ENCODE peak calls at places on chromosomes 2 and 18, in eight cellular contexts. F is GM04504; L is choroid plexus epithelial cell; S is left kidney; G is stimulated activated CD4-positive, alpha-beta T cell treated with anti-CD3 and anti-CD28 coated beads, Interleukin-1b, Interleukin-23, amount 100 ng/mL, for 24 hours; A is GM04503; U is stimulated activated CD8-positive, alpha-beta memory T cell treated with anti-CD3 and anti-CD28 coated beads, Interleukin-7, amount 100 ng/mL, for 4 hours; Z is Calu3. W is an unnamed sample.

GRCh38 chr2:21330786-21331391 is 207.1 kb downstream of the TDRD15 start:
- DNase-seq in F (no peak), L (peak), S (no peak), G (no peak), A (no peak), U (no peak), Z (no peak), W (no peak)

GRCh38 chr18:7584646-7585271 is 17.6 kb downstream of the PTPRM start:
- DNase-seq in F (no peak), L (no peak), S (no peak), G (no peak), A (no peak), U (no peak), Z (no peak), W (no peak)

GRCh38 chr2:216994231-216994997 is 134.6 kb upstream of the TNP1 start:
- DNase-seq in F (no peak), L (no peak), S (no peak), G (no peak), A (no peak), U (no peak), Z (no peak), W (no peak)

GRCh38 chr2:224847961-224848850 is 132.0 kb upstream of the CCDC195 start:
- DNase-seq in F (peak), L (peak), S (peak), G (no peak), A (peak), U (no peak), Z (peak), W (no peak)

GRCh38 chr18:47809420-47809819 is 121.0 kb downstream of the SMAD2 start:
- DNase-seq in F (no peak), L (no peak), S (no peak), G (no peak), A (no peak), U (no peak), Z (no peak), W (no peak)

GRCh38 chr18:63157293-63158011 is 162.1 kb downstream of the BCL2 start:
- DNase-seq in F (no peak), L (no peak), S (no peak), G (no peak), A (no peak), U (no peak), Z (no peak), W (peak)

GRCh38 chr2:141911485-141912066 is 219.2 kb downstream of the LRP1B start:
- DNase-seq in F (no peak), L (peak), S (peak), G (no peak), A (no peak), U (no peak), Z (peak), W (no peak)

GRCh38 chr2:28643911-28644334 is 107.7 kb upstream of the PPP1CB start:
- DNase-seq in F (peak), L (peak), S (no peak), G (no peak), A (peak), U (no peak), Z (no peak), W (no peak)

GRCh38 chr2:97724073-97724410 is 10.7 kb downstream of the ZAP70 start:
- DNase-seq in F (no peak), L (no peak), S (no peak), G (no peak), A (no peak), U (no peak), Z (no peak), W (no peak)

GRCh38 chr2:9897331-9897737 is 54.1 kb downstream of the TAF1B start:
- DNase-seq in F (peak), L (peak), S (no peak), G (peak), A (peak), U (no peak), Z (peak), W (no peak)

GRCh38 chr2:239908308-239908707 is 116.8 kb downstream of the NDUFA10 start:
- DNase-seq in F (no peak), L (no peak), S (no peak), G (no peak), A (no peak), U (no peak), Z (no peak), W (no peak)

GRCh38 chr2:58992062-58992736 is 751.1 kb upstream of the FANCL start:
- DNase-seq in F (no peak), L (peak), S (peak), G (no peak), A (no peak), U (no peak), Z (no peak), W (no peak)

GRCh38 chr2:233766416-233766815 is 6.3 kb downstream of the UGT1A1 start:
- DNase-seq in F (no peak), L (no peak), S (no peak), G (no peak), A (no peak), U (no peak), Z (no peak), W (no peak)

W was measured in memory B cell.